ENCODE peak calls at places on chromosome 19, in four cellular contexts. One of them, this sample, is unnamed.
A peak's percentile ranks its signal among the peaks of the same experiment; 100 is the strongest.

GRCh38 chr19:48746738-48747575 is at the start of gene IZUMO1:
- DNase-seq in HepG2: no peak
- DNase-seq in H1: no peak
- DNase-seq in GM12878: no peak
- DNase-seq in this sample: peak; percentile 33

GRCh38 chr19:39474139-39474620 is 6.5 kb upstream of the TIMM50 start:
- DNase-seq in H1: no peak
- DNase-seq in HepG2: peak; percentile 30
- DNase-seq in GM12878: no peak
- DNase-seq in this sample: peak; percentile 56

GRCh38 chr19:44066305-44066704 is 5.7 kb upstream of the ZNF284 start:
- DNase-seq in GM12878: no peak
- DNase-seq in HepG2: peak; percentile 42
- DNase-seq in H1: no peak
- DNase-seq in this sample: no peak

GRCh38 chr19:53102701-53103140 is 501 bp downstream of the ZNF160 start:
- DNase-seq in GM12878: no peak
- DNase-seq in H1: no peak
- DNase-seq in HepG2: no peak
- DNase-seq in this sample: peak; percentile 45

GRCh38 chr19:48752511-48753365 is at the start of gene FUT1:
- DNase-seq in GM12878: no peak
- DNase-seq in HepG2: no peak
- DNase-seq in H1: peak; percentile 61
- DNase-seq in this sample: no peak

GRCh38 chr19:48455171-48455907 is at the start of gene KCNJ14:
- DNase-seq in H1: no peak
- DNase-seq in GM12878: no peak
- DNase-seq in HepG2: no peak
- DNase-seq in this sample: no peak

GRCh38 chr19:35521124-35521743 is 6.9 kb downstream of the SBSN start:
- DNase-seq in H1: no peak
- DNase-seq in GM12878: no peak
- DNase-seq in HepG2: no peak
- DNase-seq in this sample: no peak

GRCh38 chr19:18366027-18366435 is 19.9 kb upstream of the GDF15 start:
- DNase-seq in H1: no peak
- DNase-seq in GM12878: no peak
- DNase-seq in HepG2: no peak
- DNase-seq in this sample: no peak

GRCh38 chr19:45123440-45123850 is 30.5 kb downstream of the PPP1R37 start:
- DNase-seq in GM12878: no peak
- DNase-seq in H1: no peak
- DNase-seq in HepG2: no peak
- DNase-seq in this sample: no peak

GRCh38 chr19:46221981-46222610 is 7.4 kb upstream of the IGFL1 start:
- DNase-seq in H1: no peak
- DNase-seq in GM12878: no peak
- DNase-seq in HepG2: no peak
- DNase-seq in this sample: no peak

GRCh38 chr19:17676295-17676694 is 11.9 kb downstream of the UNC13A start:
- DNase-seq in GM12878: no peak
- DNase-seq in HepG2: no peak
- DNase-seq in H1: no peak
- DNase-seq in this sample: no peak

GRCh38 chr19:23071087-23071511 is 45.7 kb upstream of the ZNF730 start:
- DNase-seq in GM12878: no peak
- DNase-seq in HepG2: no peak
- DNase-seq in H1: no peak
- DNase-seq in this sample: no peak

GRCh38 chr19:1035998-1036621 is 3.8 kb upstream of the ABCA7 start:
- DNase-seq in HepG2: no peak
- DNase-seq in H1: no peak
- DNase-seq in GM12878: no peak
- DNase-seq in this sample: no peak

GRCh38 chr19:50794778-50795664 is 4.8 kb downstream of the ACP4 start:
- DNase-seq in HepG2: no peak
- DNase-seq in GM12878: no peak
- DNase-seq in H1: no peak
- DNase-seq in this sample: peak; percentile 65

GRCh38 chr19:18650468-18651001 is 13.7 kb downstream of the KLHL26 start:
- DNase-seq in HepG2: no peak
- DNase-seq in H1: no peak
- DNase-seq in GM12878: no peak
- DNase-seq in this sample: no peak

GRCh38 chr19:43675269-43675879 is 5.4 kb upstream of the PLAUR start:
- DNase-seq in H1: no peak
- DNase-seq in HepG2: no peak
- DNase-seq in GM12878: peak; percentile 34
- DNase-seq in this sample: no peak

GRCh38 chr19:43422000-43422688 is 7.5 kb downstream of the TEX101 start:
- DNase-seq in HepG2: no peak
- DNase-seq in GM12878: no peak
- DNase-seq in H1: no peak
- DNase-seq in this sample: no peak

GRCh38 chr19:13460045-13460444 is 46.2 kb downstream of the CACNA1A start:
- DNase-seq in H1: no peak
- DNase-seq in HepG2: no peak
- DNase-seq in GM12878: no peak
- DNase-seq in this sample: no peak

GRCh38 chr19:34041922-34042521 is 130.3 kb upstream of the LSM14A start:
- DNase-seq in GM12878: no peak
- DNase-seq in H1: peak; percentile 25
- DNase-seq in HepG2: peak; percentile 36
- DNase-seq in this sample: peak; percentile 77

GRCh38 chr19:46715620-46716012 is 1.3 kb downstream of the PRKD2 start:
- DNase-seq in GM12878: no peak
- DNase-seq in H1: no peak
- DNase-seq in HepG2: no peak
- DNase-seq in this sample: no peak

GRCh38 chr19:45553464-45553863 is 31.1 kb downstream of the OPA3 start:
- DNase-seq in GM12878: no peak
- DNase-seq in H1: peak; percentile 70
- DNase-seq in HepG2: no peak
- DNase-seq in this sample: no peak

GRCh38 chr19:36106441-36106840 is 4.5 kb upstream of the OVOL3 start:
- DNase-seq in HepG2: no peak
- DNase-seq in H1: no peak
- DNase-seq in GM12878: no peak
- DNase-seq in this sample: no peak

GRCh38 chr19:4703671-4704316 is 19.8 kb downstream of the DPP9 start:
- DNase-seq in GM12878: no peak
- DNase-seq in HepG2: no peak
- DNase-seq in H1: no peak
- DNase-seq in this sample: no peak

GRCh38 chr19:12293771-12294307 is 844 bp downstream of the ZNF44 start:
- DNase-seq in GM12878: peak; percentile 51
- DNase-seq in HepG2: peak; percentile 93
- DNase-seq in H1: peak; percentile 27
- DNase-seq in this sample: peak; percentile 83

GRCh38 chr19:15200575-15201364 is at the start of gene NOTCH3:
- DNase-seq in H1: no peak
- DNase-seq in HepG2: no peak
- DNase-seq in GM12878: no peak
- DNase-seq in this sample: no peak

DNA sequence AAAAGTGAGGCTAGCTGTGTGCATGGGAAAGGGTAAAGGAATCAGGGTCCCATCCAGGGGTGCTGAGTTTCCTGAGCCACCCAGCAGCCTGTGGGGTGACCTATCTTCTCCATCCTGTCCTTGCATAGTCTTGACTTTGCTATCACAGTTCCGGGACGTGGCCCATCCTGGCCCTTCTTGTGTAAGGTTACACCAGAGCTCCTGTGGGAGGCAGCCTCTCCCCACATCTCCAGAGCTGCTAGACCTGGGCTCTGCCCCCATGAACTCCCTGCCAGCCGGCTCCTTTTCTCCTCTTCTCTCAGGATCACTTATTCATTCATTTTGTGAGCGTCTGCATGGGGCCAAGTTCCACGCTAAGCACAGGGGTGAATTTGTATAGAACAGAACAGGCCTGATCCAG is 238.9 kb downstream of the TSHZ3 start:
- DNase-seq in HepG2: no peak
- DNase-seq in H1: peak; percentile 9
- DNase-seq in GM12878: no peak
- DNase-seq in this sample: peak; percentile 22
- TF ChIP-seq GABPA in HepG2: no peak
- TF ChIP-seq GABPA in H1: no peak
- TF ChIP-seq GABPA in GM12878: no peak
- TF ChIP-seq GABPA in this sample: no peak

DNA sequence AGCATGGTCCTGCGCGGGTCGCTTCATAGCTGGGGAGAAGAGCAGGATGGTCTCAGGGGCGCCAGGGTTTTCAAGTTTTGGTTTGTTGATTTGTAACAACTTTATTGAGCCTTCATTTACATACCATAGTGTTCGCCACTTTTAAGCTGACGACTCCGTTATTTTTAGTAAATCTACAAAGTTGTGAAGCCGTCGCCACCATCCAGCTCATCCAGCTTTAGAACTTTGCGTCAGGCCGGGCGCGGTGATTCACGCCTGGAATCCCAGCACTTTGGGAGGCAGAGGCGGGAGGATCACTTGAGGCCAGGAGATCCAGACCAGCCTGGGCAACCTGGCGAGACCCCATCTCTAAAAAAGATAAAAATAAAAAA is 404 bp downstream of the C19orf44 start:
- DNase-seq in H1: no peak
- DNase-seq in GM12878: no peak
- DNase-seq in HepG2: no peak
- DNase-seq in this sample: no peak
- TF ChIP-seq GABPA in H1: no peak
- TF ChIP-seq GABPA in GM12878: no peak
- TF ChIP-seq GABPA in HepG2: no peak
- TF ChIP-seq GABPA in this sample: no peak

GRCh38 chr19:5822181-5822844 is 17.2 kb downstream of the FUT6 start:
- DNase-seq in H1: no peak
- DNase-seq in GM12878: no peak
- DNase-seq in HepG2: no peak
- DNase-seq in this sample: no peak

GRCh38 chr19:5821521-5822180 is 16.8 kb downstream of the NRTN start:
- DNase-seq in H1: no peak
- DNase-seq in GM12878: no peak
- DNase-seq in HepG2: no peak
- DNase-seq in this sample: no peak

GRCh38 chr19:5818594-5818993 is 13.7 kb downstream of the NRTN start:
- DNase-seq in GM12878: no peak
- DNase-seq in H1: no peak
- DNase-seq in HepG2: no peak
- DNase-seq in this sample: no peak

GRCh38 chr19:5823579-5824281 is 15.8 kb downstream of the FUT6 start:
- DNase-seq in HepG2: no peak
- DNase-seq in GM12878: no peak
- DNase-seq in H1: no peak
- DNase-seq in this sample: peak; percentile 29

GRCh38 chr19:5820785-5821184 is 15.9 kb downstream of the NRTN start:
- DNase-seq in H1: no peak
- DNase-seq in HepG2: no peak
- DNase-seq in GM12878: no peak
- DNase-seq in this sample: no peak
- TF ChIP-seq GABPA in H1: no peak
- TF ChIP-seq GABPA in HepG2: no peak
- TF ChIP-seq GABPA in GM12878: no peak
- TF ChIP-seq GABPA in this sample: no peak

GRCh38 chr19:41957838-41958366 is 1.2 kb downstream of the RABAC1 start:
- DNase-seq in GM12878: no peak
- DNase-seq in H1: peak; percentile 64
- DNase-seq in HepG2: peak; percentile 81
- DNase-seq in this sample: peak; percentile 66

GRCh38 chr19:41956621-41957020 is 2.5 kb downstream of the RABAC1 start:
- DNase-seq in H1: no peak
- DNase-seq in GM12878: no peak
- DNase-seq in HepG2: no peak
- DNase-seq in this sample: no peak

GRCh38 chr19:41958367-41959055 is 610 bp downstream of the RABAC1 start:
- DNase-seq in H1: peak; percentile 17
- DNase-seq in HepG2: peak; percentile 64
- DNase-seq in GM12878: no peak
- DNase-seq in this sample: no peak

GRCh38 chr19:41957161-41957837 is 1.8 kb downstream of the RABAC1 start:
- DNase-seq in HepG2: no peak
- DNase-seq in GM12878: no peak
- DNase-seq in H1: no peak
- DNase-seq in this sample: no peak

DNA sequence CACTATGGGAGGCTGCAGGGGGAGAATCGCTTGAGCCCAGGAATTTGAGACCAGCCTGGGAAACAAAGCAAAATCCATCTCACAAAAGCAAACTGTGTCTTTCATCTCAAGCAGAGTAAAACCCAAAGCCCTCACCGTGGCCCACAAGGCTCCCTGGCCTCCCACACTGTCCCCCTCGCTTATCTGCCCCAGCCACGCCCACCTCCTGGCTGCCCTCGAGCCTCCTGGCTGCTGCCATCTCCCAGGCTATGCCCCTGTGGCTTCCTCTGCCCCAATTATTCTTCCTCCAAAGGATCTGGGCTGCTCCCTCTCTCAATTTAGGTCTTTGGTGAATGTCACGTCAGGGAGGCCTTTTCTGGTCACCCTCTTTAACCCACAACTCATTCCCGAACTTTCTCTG is 3.6 kb downstream of the RABAC1 start:
- DNase-seq in HepG2: no peak
- DNase-seq in H1: no peak
- DNase-seq in GM12878: no peak
- DNase-seq in this sample: no peak
- TF ChIP-seq GABPA in HepG2: no peak
- TF ChIP-seq GABPA in H1: no peak
- TF ChIP-seq GABPA in GM12878: no peak
- TF ChIP-seq GABPA in this sample: no peak